ENCODE peak calls at places on chromosomes 7 and 10, in five cellular contexts. F is kidney, K is IMR-90, E is AG04450, G is tibial artery. T is an unnamed sample.

GRCh38 chr7:17392846-17393245 is 94.4 kb downstream of the AHR start:
- DNase-seq in K (peak; percentile 86), G (no peak), F (no peak), E (peak; percentile 48), T (no peak)

GRCh38 chr10:13527864-13528137 is 1.0 kb downstream of the BEND7 start:
- DNase-seq in E (no peak), K (no peak), F (no peak), G (no peak), T (no peak)

GRCh38 chr7:31761646-31762045 is 74.6 kb downstream of the PPP1R17 start:
- DNase-seq in K (no peak), E (no peak), F (no peak), G (peak; percentile 32), T (no peak)

GRCh38 chr7:130461256-130461655 is 20.4 kb upstream of the CEP41 start:
- DNase-seq in G (no peak), E (no peak), F (no peak), K (no peak), T (no peak)

GRCh38 chr10:68471586-68472408 is at the start of gene DNA2:
- DNase-seq in K (peak; percentile 50), G (peak; percentile 38), F (peak; percentile 84), E (no peak), T (peak; percentile 41)

GRCh38 chr10:44946201-44946600 is 13.4 kb upstream of the RASSF4 start:
- DNase-seq in G (no peak), F (no peak), K (peak; percentile 63), E (no peak), T (no peak)

GRCh38 chr10:49367600-49367999 is 28.3 kb downstream of the DRGX start:
- DNase-seq in G (no peak), F (no peak), K (no peak), E (no peak), T (no peak)

GRCh38 chr10:26800468-26800867 is 60.3 kb downstream of the ABI1 start:
- DNase-seq in K (no peak), E (no peak), F (no peak), G (no peak), T (no peak)

GRCh38 chr7:87129332-87129731 is 22.9 kb upstream of the DMTF1 start:
- DNase-seq in G (no peak), E (no peak), F (no peak), K (no peak), T (no peak)

GRCh38 chr7:4386190-4386589 is 295.9 kb upstream of the FOXK1 start:
- DNase-seq in K (no peak), F (no peak), E (no peak), G (no peak), T (no peak)

GRCh38 chr10:90805211-90805610 is 52.6 kb downstream of the HTR7 start:
- DNase-seq in K (no peak), E (no peak), G (no peak), F (no peak), T (no peak)

GRCh38 chr10:127977368-127978009 is 70.6 kb downstream of the PTPRE start:
- DNase-seq in F (peak; percentile 94), G (peak; percentile 70), K (peak; percentile 44), E (no peak), T (peak; percentile 88)

GRCh38 chr7:107039199-107039900 is 5.2 kb upstream of the PRKAR2B start:
- DNase-seq in G (no peak), E (no peak), F (no peak), K (no peak), T (no peak)

GRCh38 chr7:13077466-13077865 is 390.0 kb downstream of the ARL4A start:
- DNase-seq in K (peak; percentile 47), E (no peak), G (no peak), F (no peak), T (peak; percentile 16)

GRCh38 chr10:113475381-113475807 is 77.5 kb upstream of the HABP2 start:
- DNase-seq in F (no peak), K (no peak), E (no peak), G (no peak), T (no peak)

GRCh38 chr10:61081331-61081730 is 137.3 kb upstream of the RHOBTB1 start:
- DNase-seq in G (no peak), E (no peak), F (peak; percentile 37), K (no peak), T (no peak)

GRCh38 chr7:42238709-42239395 is 1.8 kb upstream of the GLI3 start:
- DNase-seq in G (peak; percentile 57), E (peak; percentile 34), F (no peak), K (peak; percentile 84), T (peak; percentile 76)

GRCh38 chr7:149027560-149028345 is 552 bp downstream of the PDIA4 start:
- DNase-seq in G (peak; percentile 28), E (no peak), K (peak; percentile 41), F (no peak), T (no peak)

GRCh38 chr7:134514663-134515062 is 12.7 kb upstream of the AKR1B10 start:
- DNase-seq in E (peak; percentile 57), F (no peak), G (no peak), K (peak; percentile 83), T (peak; percentile 66)

GRCh38 chr10:6070647-6071046 is 8.5 kb upstream of the IL2RA start:
- DNase-seq in F (no peak), G (no peak), K (no peak), E (no peak), T (no peak)

GRCh38 chr7:158894825-158895224 is 38.5 kb downstream of the DYNC2I1 start:
- DNase-seq in F (no peak), E (no peak), K (no peak), G (no peak), T (no peak)

GRCh38 chr7:26860361-26860760 is 4.0 kb downstream of the SKAP2 start:
- DNase-seq in K (no peak), G (no peak), E (no peak), F (no peak), T (no peak)

GRCh38 chr10:53079283-53079682 is 306.7 kb upstream of the MBL2 start:
- DNase-seq in E (no peak), F (no peak), K (peak; percentile 0), G (no peak), T (no peak)

GRCh38 chr7:86846494-86847190 is 202.9 kb downstream of the GRM3 start:
- DNase-seq in F (no peak), K (no peak), G (no peak), E (no peak), T (no peak)

GRCh38 chr7:156255635-156256034 is 384.9 kb upstream of the RNF32 start:
- DNase-seq in G (no peak), F (no peak), E (no peak), K (no peak), T (no peak)

GRCh38 chr10:60236869-60237524 is 152.7 kb downstream of the ANK3 start:
- DNase-seq in E (no peak), F (peak; percentile 56), G (peak; percentile 58), K (no peak), T (peak; percentile 27)

GRCh38 chr10:46232666-46233065 is 54.1 kb upstream of the ANTXRL start:
- DNase-seq in G (no peak), F (no peak), K (no peak), E (no peak), T (no peak)

GRCh38 chr7:44633254-44634186 is 27.1 kb downstream of the OGDH start:
- DNase-seq in K (peak; percentile 97), F (no peak), E (peak; percentile 81), G (peak; percentile 76), T (peak; percentile 92)

GRCh38 chr7:55565693-55566092 is 6.6 kb downstream of the VOPP1 start:
- DNase-seq in F (no peak), E (no peak), G (no peak), K (no peak), T (no peak)
- H3K4me3 ChIP-seq in F (no peak overlapping the region), E (no peak overlapping the region), G (no peak overlapping the region), K (no peak overlapping the region), T (no peak overlapping the region)

GRCh38 chr10:121692626-121693025 is 94.4 kb upstream of the FGFR2 start:
- DNase-seq in G (no peak), K (no peak), F (no peak), E (no peak), T (no peak)

GRCh38 chr10:121694327-121694965 is 96.2 kb upstream of the FGFR2 start:
- DNase-seq in K (no peak), F (no peak), G (no peak), E (no peak), T (no peak)

GRCh38 chr10:121696854-121697253 is 98.6 kb upstream of the FGFR2 start:
- DNase-seq in E (no peak), F (no peak), G (peak; percentile 31), K (no peak), T (no peak)

GRCh38 chr10:121695731-121696464 is 97.7 kb upstream of the FGFR2 start:
- DNase-seq in E (no peak), F (no peak), G (no peak), K (no peak), T (no peak)

GRCh38 chr10:121694966-121695340 is 96.7 kb upstream of the FGFR2 start:
- DNase-seq in K (no peak), F (no peak), E (no peak), G (no peak), T (no peak)
- H3K27ac ChIP-seq in K (no peak overlapping the region), F (no peak overlapping the region), E (no peak overlapping the region), G (no peak overlapping the region), T (no peak overlapping the region)

DNA sequence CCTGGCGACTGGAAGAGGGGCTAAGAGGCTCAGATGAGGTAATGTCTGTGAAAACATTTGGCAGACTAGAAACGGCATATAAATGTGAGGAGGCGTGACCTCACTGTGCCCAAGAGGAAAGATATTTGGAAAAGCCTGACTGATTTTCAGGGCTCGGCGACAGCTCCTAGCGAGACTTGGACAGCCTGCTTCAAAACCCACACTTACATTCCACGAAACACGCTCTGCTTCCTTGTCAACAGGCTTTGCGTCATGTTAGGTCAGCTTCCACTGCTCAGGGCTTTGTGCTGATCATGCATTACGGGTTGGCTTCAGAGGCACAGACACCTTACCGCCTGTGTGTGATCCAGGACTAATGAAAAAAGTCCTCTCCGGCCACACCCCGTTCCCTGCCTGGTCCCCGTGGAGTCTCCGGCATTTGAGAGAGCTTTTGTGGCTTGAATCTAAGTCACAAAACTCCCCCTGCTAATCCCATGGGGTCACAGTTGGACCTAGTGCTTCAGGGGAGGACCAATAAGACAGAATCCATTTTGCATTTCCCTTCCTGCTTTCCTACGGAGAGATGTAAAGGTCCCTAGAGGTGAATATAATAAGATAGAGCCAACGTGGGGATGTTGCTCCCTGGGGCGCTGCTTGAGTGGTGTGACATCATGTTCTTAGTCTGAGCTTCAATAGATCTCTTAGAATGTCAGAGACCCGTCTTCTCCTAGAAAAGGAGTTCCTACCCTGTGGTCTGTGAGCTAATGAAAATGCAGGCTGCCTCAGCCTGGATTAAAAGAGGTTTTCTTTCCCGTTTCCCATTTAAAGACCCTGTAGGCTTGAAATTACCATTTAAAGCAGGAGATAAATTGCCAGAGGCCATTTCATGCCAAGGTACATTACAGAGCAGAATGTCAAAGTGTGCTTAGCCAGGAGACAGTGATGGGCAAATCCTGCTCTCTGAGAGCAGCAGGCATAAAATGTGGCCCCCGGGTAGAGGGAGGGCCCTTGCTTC is 25.4 kb downstream of the FGFBP3 start:
- DNase-seq in E (no peak), F (no peak), G (peak; percentile 67), K (peak; percentile 41), T (peak; percentile 56)
- H3K4me3 ChIP-seq in E (no peak overlapping the region), F (peak overlapping the region; percentile 49), G (peak overlapping the region; percentile 9), K (no peak overlapping the region), T (peak overlapping the region; percentile 22)

GRCh38 chr7:23214938-23215337 is 31.6 kb upstream of the GPNMB start:
- DNase-seq in F (no peak), E (no peak), G (no peak), K (no peak), T (no peak)

GRCh38 chr7:23216021-23216420 is 30.6 kb upstream of the GPNMB start:
- DNase-seq in G (peak; percentile 69), E (no peak), K (no peak), F (no peak), T (no peak)

GRCh38 chr7:23213755-23214154 is 31.9 kb downstream of the NUP42 start:
- DNase-seq in E (no peak), K (no peak), F (no peak), G (no peak), T (no peak)

GRCh38 chr7:23212395-23212794 is 30.5 kb downstream of the NUP42 start:
- DNase-seq in K (no peak), F (no peak), G (no peak), E (no peak), T (no peak)

GRCh38 chr7:23214423-23214822 is 32.2 kb upstream of the GPNMB start:
- DNase-seq in F (no peak), E (no peak), G (no peak), K (no peak), T (no peak)
- H3K27ac ChIP-seq in F (no peak overlapping the region), E (no peak overlapping the region), G (no peak overlapping the region), K (no peak overlapping the region), T (no peak overlapping the region)